ENCODE peak calls at places on chromosomes 12 and 14, in nine cellular contexts. O is uterus; Z is mammary epithelial cell; E is AG04450; C is GM23248; U is PC-3; I is esophagus squamous epithelium; R is CD4-positive, alpha-beta T cell; T is right lobe of liver. L is an unnamed sample.

GRCh38 chr12:58920102-58920955 is at the start of gene LRIG3:
- DNase-seq in E (peak; percentile 76), Z (peak; percentile 88), T (peak; percentile 93), O (peak; percentile 92), I (no peak), R (no peak), U (peak; percentile 88), C (peak; percentile 97), L (peak; percentile 89)

GRCh38 chr12:18589316-18589715 is 148.5 kb downstream of the PLCZ1 start:
- DNase-seq in T (no peak), U (no peak), I (no peak), O (no peak), R (no peak), C (peak; percentile 32), E (no peak), Z (no peak), L (no peak)

GRCh38 chr12:81284137-81284536 is 206.3 kb downstream of the ACSS3 start:
- DNase-seq in R (no peak), C (peak; percentile 11), Z (peak; percentile 17), O (no peak), I (no peak), E (no peak), T (no peak), U (peak; percentile 8), L (no peak)

GRCh38 chr14:88194531-88194930 is 128.5 kb downstream of the KCNK10 start:
- DNase-seq in Z (no peak), I (no peak), T (no peak), U (no peak), C (no peak), O (no peak), R (no peak), E (no peak), L (no peak)

GRCh38 chr12:32257695-32258496 is 141.5 kb upstream of the FGD4 start:
- DNase-seq in I (no peak), E (no peak), U (no peak), O (no peak), T (no peak), R (no peak), Z (no peak), C (no peak), L (no peak)

GRCh38 chr14:76776306-76777251 is 15.3 kb downstream of the VASH1 start:
- DNase-seq in I (no peak), U (peak; percentile 18), O (no peak), T (peak; percentile 43), Z (no peak), R (no peak), C (no peak), E (no peak), L (no peak)

GRCh38 chr14:21680072-21680471 is 6.5 kb upstream of the OR4E1 start:
- DNase-seq in O (no peak), C (peak; percentile 13), Z (peak; percentile 21), E (peak; percentile 1), R (no peak), I (no peak), U (peak; percentile 68), T (no peak), L (no peak)

GRCh38 chr14:104107101-104107581 is 21.6 kb downstream of the ASPG start:
- DNase-seq in C (no peak), U (no peak), T (peak; percentile 40), R (no peak), E (no peak), Z (no peak), I (no peak), O (peak; percentile 3), L (no peak)

GRCh38 chr12:98453492-98453891 is 61.9 kb upstream of the TMPO start:
- DNase-seq in I (no peak), E (no peak), Z (no peak), O (no peak), U (no peak), R (no peak), T (no peak), C (no peak), L (no peak)

GRCh38 chr14:23379331-23380196 is 2.7 kb downstream of the CMTM5 start:
- DNase-seq in O (no peak), C (peak; percentile 63), Z (peak; percentile 55), T (peak; percentile 82), I (no peak), R (peak; percentile 62), E (no peak), U (peak; percentile 81), L (peak; percentile 77)

GRCh38 chr12:75792687-75793086 is 238.9 kb downstream of the PHLDA1 start:
- DNase-seq in Z (peak; percentile 65), O (no peak), I (no peak), C (no peak), T (no peak), U (no peak), E (no peak), R (no peak), L (no peak)

GRCh38 chr14:76212242-76212641 is 60.5 kb downstream of the GPATCH2L start:
- DNase-seq in C (no peak), U (no peak), Z (no peak), R (no peak), E (no peak), T (no peak), O (no peak), I (no peak), L (no peak)

GRCh38 chr14:106789318-106789717 is 1262.9 kb downstream of the TMEM121 start:
- DNase-seq in I (no peak), E (no peak), O (no peak), R (no peak), U (no peak), C (no peak), T (no peak), Z (no peak), L (no peak)
- H3K9me3 ChIP-seq in I (no peaks in the 10 kb centered on the region), E (peaks cover 34% of the 10 kb centered on the region), O (no peaks in the 10 kb centered on the region), R (no peaks in the 10 kb centered on the region), U (peaks cover 5% of the 10 kb centered on the region), C (no peaks in the 10 kb centered on the region), T (no peaks in the 10 kb centered on the region), Z (peaks cover 2% of the 10 kb centered on the region), L (no peaks in the 10 kb centered on the region)

GRCh38 chr14:105659935-105660527 is 133.6 kb downstream of the TMEM121 start:
- DNase-seq in R (no peak), Z (no peak), C (no peak), I (no peak), O (no peak), U (no peak), T (no peak), E (no peak), L (no peak)

GRCh38 chr14:105665247-105665950 is 139.0 kb downstream of the TMEM121 start:
- DNase-seq in C (no peak), O (no peak), T (no peak), I (no peak), U (no peak), Z (no peak), R (no peak), E (no peak), L (no peak)

GRCh38 chr14:105665951-105666277 is 139.5 kb downstream of the TMEM121 start:
- DNase-seq in Z (no peak), T (no peak), I (no peak), U (no peak), O (no peak), E (no peak), R (no peak), C (no peak), L (no peak)

GRCh38 chr14:105664691-105665090 is 138.3 kb downstream of the TMEM121 start:
- DNase-seq in O (no peak), Z (no peak), E (no peak), R (no peak), U (no peak), T (no peak), C (no peak), I (no peak), L (no peak)

DNA sequence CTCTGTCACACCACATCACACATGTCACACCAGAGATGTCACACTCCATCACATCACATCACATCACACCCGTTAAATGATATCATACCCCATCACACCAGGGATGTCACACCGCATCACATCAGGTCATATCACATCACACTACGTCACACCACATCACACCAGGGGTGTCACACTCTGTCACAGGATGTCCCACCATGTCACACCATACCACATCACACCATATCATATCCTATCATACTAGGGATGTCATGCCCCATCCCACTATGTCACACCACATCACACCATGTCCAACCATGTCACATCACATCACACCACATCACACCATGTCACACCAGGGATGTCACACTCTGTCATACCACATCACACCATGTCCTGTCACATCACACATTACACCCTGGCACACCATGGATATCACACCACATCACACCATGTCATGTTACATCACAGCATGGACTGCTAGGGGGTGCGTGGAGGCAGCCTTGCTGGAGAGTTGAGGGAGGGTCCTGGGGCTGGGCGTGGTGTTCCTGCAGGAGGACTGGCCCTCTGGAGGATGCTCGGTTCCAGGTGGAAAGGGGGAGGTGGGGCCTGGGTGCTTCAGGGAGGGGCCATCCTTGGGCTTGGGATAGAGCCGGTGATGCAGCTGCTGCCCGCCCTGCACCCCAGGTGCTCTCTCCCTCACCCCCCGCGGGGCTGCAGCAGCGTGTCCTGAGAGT is 134.6 kb downstream of the TMEM121 start:
- DNase-seq in T (no peak), R (no peak), O (no peak), U (no peak), I (no peak), E (no peak), C (no peak), Z (no peak), L (no peak)
- H3K9me3 ChIP-seq in T (no peaks in the 10 kb centered on the region), R (peaks cover 11% of the 10 kb centered on the region), O (no peaks in the 10 kb centered on the region), U (no peaks in the 10 kb centered on the region), I (no peaks in the 10 kb centered on the region), E (peaks cover 61% of the 10 kb centered on the region), C (no peaks in the 10 kb centered on the region), Z (peaks cover 21% of the 10 kb centered on the region), L (peaks cover 9% of the 10 kb centered on the region)

GRCh38 chr14:105540811-105541210 is 14.4 kb downstream of the TMEM121 start:
- DNase-seq in Z (no peak), I (no peak), C (no peak), R (no peak), U (no peak), T (no peak), E (no peak), O (no peak), L (no peak)

GRCh38 chr14:105537580-105538474 is 11.4 kb downstream of the TMEM121 start:
- DNase-seq in O (no peak), E (no peak), T (peak; percentile 66), R (peak; percentile 60), I (no peak), Z (peak; percentile 19), U (peak; percentile 55), C (peak; percentile 38), L (peak; percentile 59)

GRCh38 chr14:105538481-105539049 is 12.2 kb downstream of the TMEM121 start:
- DNase-seq in Z (no peak), I (no peak), R (no peak), U (no peak), O (no peak), C (no peak), T (no peak), E (no peak), L (no peak)

GRCh38 chr14:105536691-105537579 is 10.6 kb downstream of the TMEM121 start:
- DNase-seq in I (no peak), T (peak; percentile 41), E (no peak), C (no peak), U (peak; percentile 19), Z (no peak), R (no peak), O (no peak), L (no peak)

GRCh38 chr14:105541218-105541617 is 14.8 kb downstream of the TMEM121 start:
- DNase-seq in T (no peak), C (no peak), R (no peak), U (no peak), Z (no peak), O (no peak), I (no peak), E (no peak), L (no peak)
- H3K9me3 ChIP-seq in T (no peaks in the 10 kb centered on the region), C (no peaks in the 10 kb centered on the region), R (peaks cover 10% of the 10 kb centered on the region), U (no peaks in the 10 kb centered on the region), Z (peaks cover 2% of the 10 kb centered on the region), O (no peaks in the 10 kb centered on the region), I (no peaks in the 10 kb centered on the region), E (peaks cover 3% of the 10 kb centered on the region), L (peaks cover 5% of the 10 kb centered on the region)

GRCh38 chr14:19911114-19911513 is 9.3 kb upstream of the OR4K5 start:
- DNase-seq in O (no peak), I (no peak), C (no peak), T (no peak), E (no peak), Z (no peak), R (no peak), U (no peak), L (no peak)
- H3K9me3 ChIP-seq in O (no peaks in the 10 kb centered on the region), I (no peaks in the 10 kb centered on the region), C (no peaks in the 10 kb centered on the region), T (no peaks in the 10 kb centered on the region), E (peaks cover 16% of the 10 kb centered on the region), Z (peaks cover 12% of the 10 kb centered on the region), R (no peaks in the 10 kb centered on the region), U (no peaks in the 10 kb centered on the region), L (peaks cover 3% of the 10 kb centered on the region)